ENCODE peak calls at places on chromosome 4, in eight cellular contexts. P is spleen; T is tibial nerve; E is ascending aorta; C is mammary epithelial cell; G is endodermal cell; V is CD8-positive, alpha-beta T cell; J is cardiac muscle cell. S is an unnamed sample. For H3K36me3, the result is how much of the 10 kb centered on the place peaks cover.

GRCh38 chr4:85474356-85474755 is 594 bp upstream of the ARHGAP24 start:
- DNase-seq in E (no peak), V (no peak), P (no peak), T (no peak), C (no peak), J (no peak), G (no peak), S (no peak)

GRCh38 chr4:125198916-125199315 is 115.8 kb upstream of the FAT4 start:
- DNase-seq in J (no peak), C (peak), G (no peak), P (no peak), E (no peak), V (no peak), T (no peak), S (no peak)

GRCh38 chr4:98749206-98749605 is 90.8 kb upstream of the TSPAN5 start:
- DNase-seq in V (no peak), C (no peak), G (no peak), P (no peak), J (no peak), E (no peak), T (no peak), S (no peak)

GRCh38 chr4:26884486-26884988 is 23.9 kb downstream of the STIM2 start:
- DNase-seq in G (no peak), T (no peak), C (no peak), V (no peak), J (peak), P (no peak), E (no peak), S (no peak)

GRCh38 chr4:37928896-37929537 is 31.2 kb upstream of the PTTG2 start:
- DNase-seq in C (no peak), E (no peak), J (no peak), V (no peak), T (no peak), G (no peak), P (no peak), S (no peak)

GRCh38 chr4:5373327-5373726 is 322.0 kb downstream of the STK32B start:
- DNase-seq in G (no peak), J (no peak), P (no peak), E (no peak), V (no peak), T (no peak), C (no peak), S (no peak)

GRCh38 chr4:39259571-39260330 is 77.4 kb downstream of the WDR19 start:
- DNase-seq in T (no peak), C (no peak), E (no peak), P (no peak), G (no peak), V (no peak), J (no peak), S (no peak)

GRCh38 chr4:7004331-7004730 is 38.8 kb upstream of the TADA2B start:
- DNase-seq in G (no peak), P (no peak), J (no peak), E (no peak), C (peak), V (no peak), T (no peak), S (no peak)

GRCh38 chr4:145279122-145279960 is 99.0 kb upstream of the OTUD4 start:
- DNase-seq in J (peak), G (no peak), E (no peak), V (no peak), P (no peak), T (no peak), C (peak), S (no peak)

GRCh38 chr4:5164221-5164912 is 113.1 kb downstream of the STK32B start:
- DNase-seq in P (no peak), V (no peak), G (no peak), J (no peak), C (no peak), T (no peak), E (no peak), S (no peak)

GRCh38 chr4:140047781-140048180 is 106.2 kb downstream of the MAML3 start:
- DNase-seq in E (no peak), T (no peak), P (no peak), V (no peak), C (no peak), J (no peak), G (no peak), S (no peak)

GRCh38 chr4:140052050-140052449 is 101.9 kb downstream of the MAML3 start:
- DNase-seq in J (no peak), V (peak), P (no peak), E (no peak), G (peak), T (no peak), C (peak), S (peak)

GRCh38 chr4:140048419-140049022 is 105.5 kb downstream of the MAML3 start:
- DNase-seq in G (no peak), T (no peak), E (no peak), P (no peak), C (no peak), J (no peak), V (no peak), S (no peak)

GRCh38 chr4:140049024-140049923 is 104.7 kb downstream of the MAML3 start:
- DNase-seq in V (peak), G (peak), P (peak), T (no peak), E (peak), J (peak), C (peak), S (no peak)

GRCh38 chr4:140049924-140050681 is 103.9 kb downstream of the MAML3 start:
- DNase-seq in E (no peak), V (no peak), C (no peak), J (peak), T (no peak), G (peak), P (no peak), S (no peak)
- H3K4me3 ChIP-seq in E (peak), V (no peak), C (no peak), J (no peak), T (peak), G (peak), P (peak), S (no peak)

GRCh38 chr4:139700568-139700967 is 34.9 kb downstream of the MGST2 start:
- DNase-seq in G (no peak), T (no peak), E (no peak), P (no peak), V (no peak), C (no peak), J (no peak), S (no peak)
- TF ChIP-seq CTCF in G (no peak), T (no peak), E (no peak), P (no peak), V (no peak), C (no peak), J (no peak), S (no peak)

GRCh38 chr4:10082047-10082446 is 34.6 kb downstream of the WDR1 start:
- DNase-seq in J (no peak), G (no peak), C (no peak), P (peak), V (no peak), T (peak), E (no peak), S (peak)
- H3K36me3 ChIP-seq in J (half or more), G (half or more), C (half or more), P (half or more), V (half or more), T (under half), E (half or more), S (half or more)

DNA sequence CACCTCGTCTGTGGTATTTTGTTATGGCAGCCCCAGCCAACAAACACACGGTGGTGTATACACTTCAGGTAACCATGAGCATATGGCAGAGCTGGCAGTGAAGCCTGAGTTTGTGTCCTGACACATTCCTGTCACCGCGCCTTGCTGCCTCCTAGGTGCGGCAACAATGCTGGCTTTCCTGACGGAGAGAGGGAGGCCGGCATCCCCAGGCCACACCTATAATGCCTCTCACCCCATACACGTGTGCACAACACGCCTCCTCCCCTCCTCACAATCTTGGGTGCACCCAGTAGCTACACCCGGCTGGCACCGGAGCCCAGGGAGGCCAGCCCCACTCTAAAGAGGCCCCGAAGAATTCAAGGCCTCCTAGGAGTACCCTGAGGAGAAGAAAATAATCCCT is 158.5 kb downstream of the NSUN7 start:
- DNase-seq in V (no peak), G (no peak), T (no peak), E (no peak), C (no peak), J (no peak), P (peak), S (peak)
- H3K4me3 ChIP-seq in V (no peak), G (no peak), T (no peak), E (no peak), C (no peak), J (no peak), P (no peak), S (no peak)

DNA sequence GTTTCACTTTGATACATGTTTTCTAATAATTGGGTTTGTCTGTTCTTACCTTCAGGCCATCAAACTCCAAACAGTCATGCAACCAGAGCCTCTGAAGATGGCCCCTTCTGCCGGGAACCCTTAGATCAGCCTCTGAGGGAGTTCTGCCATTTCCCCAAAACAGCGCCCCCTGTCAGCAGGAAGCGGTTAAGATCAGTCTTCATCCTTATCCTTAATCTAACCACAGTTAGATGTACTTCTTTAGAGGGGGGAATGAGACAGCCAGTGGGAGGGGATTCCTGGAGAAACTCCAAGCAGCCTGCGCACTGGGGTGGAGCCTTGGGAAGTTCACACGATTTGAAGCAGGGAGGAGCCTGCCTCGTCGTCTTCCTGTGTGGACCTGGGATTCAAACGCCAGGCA is 185.4 kb downstream of the INPP4B start:
- DNase-seq in T (no peak), C (no peak), P (no peak), G (peak), V (no peak), E (no peak), J (no peak), S (no peak)
- TF ChIP-seq CTCF in T (no peak), C (no peak), P (no peak), G (peak), V (no peak), E (no peak), J (no peak), S (no peak)

DNA sequence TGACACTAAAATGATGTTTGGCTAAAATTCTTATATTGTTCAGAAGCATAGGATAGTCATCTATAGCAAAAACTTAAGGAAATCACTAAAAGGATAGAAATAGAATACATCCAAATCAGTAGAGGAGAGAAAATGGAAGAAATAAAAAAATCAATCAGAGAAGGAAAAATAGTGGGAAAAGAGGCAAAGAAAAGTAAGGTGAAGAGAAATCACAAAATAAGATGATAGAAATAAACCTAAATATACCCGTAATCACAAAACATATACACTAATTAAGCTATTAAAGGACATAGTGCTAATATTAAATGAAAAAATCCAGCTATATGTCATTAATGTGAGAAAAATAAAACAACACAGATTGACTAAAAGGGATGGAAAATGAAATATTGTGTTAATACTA is 6.3 kb downstream of the PGRMC2 start:
- DNase-seq in V (no peak), C (no peak), E (no peak), G (no peak), T (no peak), P (no peak), J (no peak), S (no peak)
- H3K36me3 ChIP-seq in V (under half), C (under half), E (under half), G (half or more), T (under half), P (under half), J (under half), S (under half)

GRCh38 chr4:185710487-185710995 is 101.5 kb downstream of the SORBS2 start:
- DNase-seq in C (peak), T (no peak), G (no peak), E (no peak), J (no peak), V (no peak), P (no peak), S (no peak)
- H3K4me3 ChIP-seq in C (no peak), T (no peak), G (no peak), E (no peak), J (no peak), V (no peak), P (no peak), S (no peak)